ENCODE peak calls at places on chromosomes 16 and 17, in ten cellular contexts. S is transverse colon, K is stomach, P is HepG2, Q is H1, O is SK-N-SH, C is upper lobe of left lung, I is K562, R is esophagus muscularis mucosa, T is suprapubic skin. N is an unnamed sample.

GRCh38 chr16:73172621-73173312 is 124.8 kb upstream of the ZFHX3 start:
- DNase-seq in R (no peak), C (peak), T (peak), O (peak), K (peak), P (no peak), S (peak), I (peak), Q (peak), N (peak)

GRCh38 chr16:56874800-56875199 is 9.8 kb downstream of the SLC12A3 start:
- DNase-seq in R (no peak), S (no peak), C (no peak), T (no peak), O (peak), I (no peak), Q (no peak), K (no peak), P (no peak), N (no peak)

GRCh38 chr17:66945451-66945850 is 19.1 kb upstream of the CACNG4 start:
- DNase-seq in Q (no peak), R (no peak), K (no peak), I (no peak), T (peak), S (no peak), P (no peak), C (no peak), O (no peak), N (no peak)

GRCh38 chr16:86523166-86523740 is 12.9 kb downstream of the FOXF1 start:
- DNase-seq in C (no peak), R (no peak), T (no peak), Q (no peak), K (no peak), S (no peak), O (no peak), P (no peak), I (no peak), N (peak)

GRCh38 chr16:85327731-85328664 is 215.7 kb upstream of the CIBAR2 start:
- DNase-seq in I (peak), S (no peak), Q (peak), K (no peak), O (no peak), R (no peak), C (no peak), T (no peak), P (no peak), N (no peak)

GRCh38 chr17:63082273-63082861 is 116.3 kb downstream of the TANC2 start:
- DNase-seq in O (peak), C (no peak), I (peak), K (no peak), S (no peak), T (no peak), P (peak), R (no peak), Q (no peak), N (no peak)

GRCh38 chr17:968812-969766 is 10.5 kb downstream of the NXN start:
- DNase-seq in P (no peak), S (no peak), C (no peak), K (no peak), R (no peak), O (peak), T (no peak), Q (no peak), I (no peak), N (no peak)

GRCh38 chr16:5015887-5016286 is 17.8 kb downstream of the NAGPA start:
- DNase-seq in P (no peak), R (no peak), I (no peak), S (no peak), T (no peak), Q (no peak), O (no peak), C (no peak), K (no peak), N (no peak)

GRCh38 chr17:51745993-51746392 is 412.5 kb downstream of the CA10 start:
- DNase-seq in T (no peak), Q (no peak), R (no peak), I (no peak), O (peak), K (no peak), S (no peak), C (no peak), P (no peak), N (no peak)

GRCh38 chr17:40791808-40792436 is 7.8 kb downstream of the KRT28 start:
- DNase-seq in S (no peak), K (no peak), R (no peak), I (no peak), O (peak), Q (no peak), T (no peak), P (peak), C (no peak), N (no peak)

GRCh38 chr16:71904239-71904638 is 8.9 kb downstream of the IST1 start:
- DNase-seq in S (no peak), O (no peak), R (no peak), K (no peak), T (no peak), Q (no peak), I (no peak), C (no peak), P (no peak), N (no peak)

GRCh38 chr16:66099261-66099660 is 267.2 kb upstream of the CDH5 start:
- DNase-seq in K (no peak), T (no peak), I (no peak), P (no peak), Q (no peak), C (no peak), O (no peak), R (peak), S (no peak), N (no peak)

GRCh38 chr16:81036751-81037350 is 1.2 kb downstream of the ATMIN start:
- DNase-seq in I (peak), S (no peak), C (no peak), R (no peak), Q (no peak), K (no peak), P (peak), T (no peak), O (peak), N (no peak)

GRCh38 chr17:49371178-49371834 is 9.3 kb upstream of the ZNF652 start:
- DNase-seq in K (no peak), S (no peak), R (peak), O (no peak), C (no peak), T (peak), P (no peak), Q (peak), I (peak), N (peak)

GRCh38 chr17:80242505-80242904 is 18.1 kb upstream of the RNF213 start:
- DNase-seq in Q (no peak), K (no peak), T (no peak), O (no peak), I (no peak), C (no peak), S (no peak), R (no peak), P (no peak), N (no peak)

GRCh38 chr16:85055503-85056210 is 28.1 kb downstream of the KIAA0513 start:
- DNase-seq in P (peak), K (peak), T (no peak), S (peak), R (no peak), Q (no peak), C (peak), O (peak), I (peak), N (no peak)

GRCh38 chr16:88769617-88770458 is 15.2 kb downstream of the PIEZO1 start:
- DNase-seq in O (peak), T (no peak), R (no peak), C (peak), Q (peak), I (peak), K (no peak), P (no peak), S (peak), N (no peak)

GRCh38 chr16:78988361-78988992 is 612.1 kb downstream of the MAF start:
- DNase-seq in K (no peak), P (no peak), T (no peak), I (peak), R (no peak), S (no peak), C (no peak), O (no peak), Q (no peak), N (no peak)

GRCh38 chr17:43349142-43349541 is 49.7 kb upstream of the ARL4D start:
- DNase-seq in P (no peak), T (no peak), R (no peak), C (no peak), I (peak), Q (no peak), S (no peak), K (no peak), O (no peak), N (no peak)

GRCh38 chr17:43352579-43352978 is 46.2 kb upstream of the ARL4D start:
- DNase-seq in Q (no peak), T (no peak), R (no peak), I (no peak), K (no peak), P (no peak), S (no peak), O (no peak), C (no peak), N (no peak)

GRCh38 chr17:43353364-43353763 is 45.4 kb upstream of the ARL4D start:
- DNase-seq in P (no peak), R (no peak), T (no peak), I (no peak), C (no peak), O (no peak), Q (no peak), S (no peak), K (no peak), N (no peak)

GRCh38 chr17:43350888-43351361 is 47.9 kb upstream of the ARL4D start:
- DNase-seq in P (no peak), I (peak), Q (no peak), T (no peak), S (no peak), K (no peak), R (no peak), C (no peak), O (no peak), N (no peak)

DNA sequence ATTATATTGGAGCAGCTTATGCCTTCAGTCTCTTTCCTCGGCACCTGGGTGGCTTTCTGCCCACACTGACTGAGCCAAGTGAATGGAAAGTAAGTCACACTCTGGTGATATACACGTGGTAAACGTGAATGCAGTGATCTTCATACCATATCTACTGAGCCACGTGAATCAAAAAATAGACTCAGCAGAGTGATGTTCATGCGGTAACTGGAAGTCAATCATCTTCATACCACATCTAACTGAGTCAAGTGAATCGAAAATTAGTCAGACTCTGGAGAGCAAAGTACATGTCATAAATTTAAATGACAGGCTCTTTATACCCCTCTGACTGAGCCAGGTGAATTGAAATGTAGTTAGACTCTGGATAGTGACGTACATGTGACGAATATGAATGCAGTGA is 47.1 kb upstream of the ARL4D start:
- DNase-seq in K (no peak), R (no peak), S (no peak), C (no peak), T (no peak), O (no peak), I (no peak), Q (no peak), P (no peak), N (no peak)
- TF ChIP-seq POLR2AphosphoS5 in K (no peak), R (no peak), S (no peak), C (no peak), T (no peak), O (no peak), I (no peak), Q (no peak), P (no peak), N (no peak)

DNA sequence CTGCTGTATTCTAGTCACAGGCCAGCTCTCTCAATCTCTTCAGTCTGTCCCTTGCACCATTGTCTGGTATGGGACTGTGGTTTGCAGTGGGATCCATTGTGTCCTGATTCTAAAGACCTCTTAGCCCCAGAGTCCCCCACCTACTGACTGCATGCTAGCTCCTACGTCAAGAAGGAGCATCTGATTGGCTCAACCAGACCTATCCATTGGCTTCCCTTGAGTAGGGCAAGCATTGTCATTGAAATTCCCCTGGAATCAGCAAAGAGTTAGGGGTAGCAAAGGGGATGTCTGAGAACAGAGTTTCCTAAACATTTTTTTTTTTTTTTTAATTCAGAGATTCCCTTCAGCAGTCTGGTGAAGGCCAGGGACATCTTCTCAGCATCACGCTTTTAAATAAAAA is 175.3 kb upstream of the MPHOSPH6 start:
- DNase-seq in P (no peak), C (no peak), O (no peak), I (no peak), S (no peak), T (no peak), R (peak), K (no peak), Q (no peak), N (no peak)
- TF ChIP-seq EP300 in P (no peak), C (no peak), O (no peak), I (no peak), S (no peak), T (no peak), R (no peak), K (no peak), Q (no peak), N (no peak)

DNA sequence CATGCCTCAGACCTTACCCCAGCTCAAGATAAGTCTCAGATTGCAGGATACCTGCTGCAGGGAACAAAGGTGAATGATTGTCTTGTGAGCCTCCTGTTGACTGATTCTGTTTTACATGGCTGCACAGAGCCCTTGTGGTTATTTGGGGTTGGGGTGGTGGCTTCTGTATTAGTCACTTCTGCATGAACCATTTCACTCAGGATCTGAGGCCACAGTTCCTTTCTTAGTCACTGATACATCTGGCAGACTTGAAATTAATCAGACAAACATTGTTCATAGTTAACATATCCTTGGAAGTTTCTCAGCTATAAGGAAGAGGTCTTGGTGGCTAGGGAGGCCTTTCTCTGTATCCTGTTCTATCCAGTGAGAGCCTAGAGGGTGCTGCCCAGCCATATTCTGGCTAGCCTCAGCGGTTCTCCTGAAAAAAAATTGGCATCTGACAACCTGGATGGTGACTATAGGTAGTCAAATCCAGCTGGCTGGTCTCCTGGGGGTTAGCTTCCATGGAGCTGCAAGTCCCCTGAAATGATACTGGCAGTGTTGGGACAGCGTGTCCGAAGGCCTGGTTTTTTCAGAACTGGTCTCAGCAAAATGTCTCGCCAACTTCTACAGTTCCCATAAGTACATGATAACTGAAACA is 8.4 kb upstream of the PLK1 start:
- DNase-seq in K (no peak), R (no peak), Q (no peak), P (no peak), S (no peak), T (no peak), I (no peak), C (no peak), O (no peak), N (no peak)
- H3K27ac ChIP-seq in K (peak), R (no peak), Q (no peak), P (no peak), S (no peak), T (no peak), I (no peak), C (no peak), O (no peak), N (no peak)

DNA sequence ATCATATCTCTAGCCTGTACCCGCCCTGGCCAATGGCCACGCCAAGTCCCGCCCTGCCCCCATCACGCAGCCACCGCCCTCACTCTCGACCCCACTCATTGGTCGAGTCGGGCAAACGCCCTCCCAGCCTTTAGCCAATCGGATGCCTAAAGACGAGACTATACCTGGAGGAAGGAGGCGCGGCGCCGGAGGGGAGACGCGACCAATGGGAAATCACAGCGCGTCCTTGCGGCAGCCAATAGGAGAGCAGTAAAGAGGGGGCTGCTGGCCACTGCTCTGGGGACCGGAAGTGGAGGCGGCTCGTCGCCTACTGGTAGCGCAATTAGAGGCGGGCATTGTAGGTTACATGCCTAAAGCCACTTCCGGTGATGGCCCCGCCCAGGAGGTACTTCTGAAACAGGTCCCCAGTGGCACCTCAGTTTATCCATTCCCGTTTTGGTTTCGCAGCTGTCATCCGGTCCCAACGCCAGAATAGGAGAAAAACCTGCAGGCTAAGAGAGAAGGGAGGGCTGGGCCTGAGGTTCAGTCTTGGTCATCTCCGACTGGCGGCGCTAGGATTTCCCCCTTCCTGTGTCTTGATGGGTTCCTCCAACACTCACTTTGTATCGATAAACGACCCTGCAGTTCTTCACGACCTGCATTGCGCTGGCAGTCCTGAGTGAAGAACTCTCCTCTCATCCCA is 3.6 kb upstream of the MTMR4 start:
- DNase-seq in R (peak), C (peak), P (peak), O (peak), K (peak), Q (peak), S (peak), T (peak), I (peak), N (peak)
- TF ChIP-seq POLR2AphosphoS5 in R (peak), C (peak), P (peak), O (peak), K (peak), Q (peak), S (peak), T (peak), I (peak), N (peak)

GRCh38 chr16:46796764-46797269 is 34.2 kb downstream of the C16orf87 start:
- DNase-seq in P (no peak), Q (no peak), R (no peak), S (no peak), K (no peak), C (no peak), O (no peak), T (no peak), I (no peak), N (no peak)

GRCh38 chr16:46803373-46803772 is 27.6 kb downstream of the C16orf87 start:
- DNase-seq in I (no peak), R (no peak), O (no peak), K (no peak), P (no peak), S (no peak), C (no peak), T (no peak), Q (no peak), N (no peak)

GRCh38 chr16:46800494-46800893 is 30.5 kb downstream of the C16orf87 start:
- DNase-seq in S (no peak), R (no peak), I (no peak), K (no peak), C (no peak), T (no peak), P (no peak), O (no peak), Q (no peak), N (no peak)

DNA sequence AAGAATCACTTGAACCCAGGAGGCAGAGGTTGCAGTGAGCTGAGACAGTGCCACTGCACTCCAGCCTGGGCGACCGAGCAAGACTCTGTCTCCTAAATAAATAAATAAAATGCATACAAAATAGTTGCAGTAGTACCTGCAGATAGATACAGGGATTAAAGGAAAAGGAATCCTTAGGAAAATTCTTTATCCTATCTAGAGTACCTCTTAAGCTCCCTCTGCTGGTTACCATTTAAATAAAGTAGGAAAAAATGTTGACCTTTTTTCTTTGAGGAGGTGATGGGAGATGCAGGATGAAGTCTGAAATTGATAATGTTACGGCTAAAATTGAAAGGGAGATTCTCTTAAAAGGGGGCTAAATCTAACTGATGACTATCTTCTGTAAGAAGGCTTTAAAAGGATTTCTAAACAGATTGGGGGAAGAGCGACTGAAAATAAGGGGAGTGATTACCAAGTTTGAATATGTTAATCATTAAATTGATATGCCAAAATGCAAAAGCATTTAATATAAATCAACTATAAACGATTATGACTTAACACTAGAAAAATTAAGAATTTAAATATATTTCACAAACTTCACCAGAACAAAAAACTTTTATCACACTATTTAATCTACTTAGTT is 29.4 kb downstream of the C16orf87 start:
- DNase-seq in R (no peak), P (peak), T (no peak), S (no peak), I (no peak), O (peak), C (no peak), Q (no peak), K (no peak), N (no peak)
- TF ChIP-seq EP300 in R (no peak), P (no peak), T (no peak), S (no peak), I (no peak), O (no peak), C (no peak), Q (no peak), K (no peak), N (no peak)

GRCh38 chr17:57407287-57408063 is 151.2 kb downstream of the MSI2 start:
- DNase-seq in O (no peak), K (peak), S (peak), P (peak), C (peak), T (no peak), I (no peak), Q (no peak), R (no peak), N (no peak)
- H3K27ac ChIP-seq in O (peak), K (peak), S (peak), P (peak), C (peak), T (peak), I (no peak), Q (peak), R (no peak), N (no peak)

GRCh38 chr16:69563605-69564580 is 1.9 kb upstream of the NFAT5 start:
- DNase-seq in T (no peak), R (no peak), Q (peak), P (peak), I (peak), K (no peak), O (no peak), S (no peak), C (no peak), N (no peak)
- TF ChIP-seq POLR2AphosphoS5 in T (no peak), R (no peak), Q (peak), P (peak), I (no peak), K (no peak), O (no peak), S (no peak), C (no peak), N (no peak)

N was measured in sigmoid colon.